ENCODE peak calls at places on chromosomes 1 and 21, in six cellular contexts. L is left lung, V is A549, R is ascending aorta, K is psoas muscle, M is fibroblast of pulmonary artery. Y is an unnamed sample.

GRCh38 chr1:91765880-91766443 is 120.0 kb downstream of the TGFBR3 start:
- DNase-seq in M (no peak), L (no peak), V (no peak), R (no peak), K (no peak), Y (no peak)

GRCh38 chr1:159957824-159958268 is 3.8 kb upstream of the SLAMF9 start:
- DNase-seq in M (no peak), V (no peak), K (no peak), R (no peak), L (no peak), Y (no peak)

GRCh38 chr1:237891979-237892378 is 1.3 kb upstream of the ZP4 start:
- DNase-seq in R (no peak), K (no peak), M (no peak), V (no peak), L (no peak), Y (no peak)

GRCh38 chr21:27528697-27529096 is 561.8 kb upstream of the ADAMTS5 start:
- DNase-seq in V (no peak), L (no peak), R (no peak), K (no peak), M (no peak), Y (no peak)

GRCh38 chr1:241115784-241116183 is 241.2 kb downstream of the RGS7 start:
- DNase-seq in K (no peak), L (no peak), V (no peak), R (no peak), M (no peak), Y (no peak)

GRCh38 chr1:6622396-6623152 is 2.1 kb upstream of the THAP3 start:
- DNase-seq in M (no peak), K (no peak), V (no peak), R (no peak), L (no peak), Y (no peak)

GRCh38 chr1:8660455-8660854 is 157.0 kb downstream of the RERE start:
- DNase-seq in L (no peak), R (no peak), V (no peak), M (peak), K (peak), Y (peak)

GRCh38 chr1:234315091-234315541 is 58.1 kb upstream of the COA6 start:
- DNase-seq in K (no peak), L (no peak), V (no peak), M (peak), R (no peak), Y (peak)

GRCh38 chr1:34188418-34188817 is 11.7 kb downstream of the C1orf94 start:
- DNase-seq in L (no peak), R (no peak), V (no peak), K (no peak), M (no peak), Y (no peak)

GRCh38 chr1:53957231-53957818 is 11.2 kb downstream of the LRRC42 start:
- DNase-seq in K (no peak), R (no peak), M (peak), L (no peak), V (no peak), Y (peak)

GRCh38 chr1:3803905-3804626 is 7.8 kb upstream of the LRRC47 start:
- DNase-seq in K (no peak), L (no peak), M (peak), R (no peak), V (no peak), Y (peak)

GRCh38 chr1:21573971-21574458 is 64.8 kb downstream of the ALPL start:
- DNase-seq in R (no peak), V (peak), M (peak), L (peak), K (peak), Y (peak)

GRCh38 chr1:225146478-225146877 is 217.0 kb downstream of the DNAH14 start:
- DNase-seq in M (no peak), L (peak), V (no peak), R (no peak), K (no peak), Y (no peak)

GRCh38 chr1:218796773-218797172 is 376.9 kb upstream of the LYPLAL1 start:
- DNase-seq in V (no peak), R (no peak), K (no peak), L (no peak), M (no peak), Y (no peak)

GRCh38 chr1:52127181-52128175 is 14.4 kb upstream of the ZFYVE9 start:
- DNase-seq in V (peak), K (no peak), M (peak), R (no peak), L (no peak), Y (peak)

GRCh38 chr1:98732985-98733781 is 71.7 kb downstream of the SNX7 start:
- DNase-seq in K (no peak), M (no peak), R (no peak), V (no peak), L (no peak), Y (no peak)

GRCh38 chr1:224783006-224783651 is 146.3 kb upstream of the DNAH14 start:
- DNase-seq in M (no peak), K (no peak), R (no peak), V (no peak), L (no peak), Y (no peak)

GRCh38 chr1:204130989-204131892 is 20.6 kb downstream of the ETNK2 start:
- DNase-seq in V (peak), K (no peak), M (peak), L (no peak), R (no peak), Y (peak)

GRCh38 chr1:42962641-42963377 is 4.1 kb upstream of the SLC2A1 start:
- DNase-seq in K (no peak), M (no peak), R (peak), L (peak), V (peak), Y (no peak)
- H3K4me3 ChIP-seq in K (no peak), M (no peak), R (peak), L (no peak), V (peak), Y (no peak)

DNA sequence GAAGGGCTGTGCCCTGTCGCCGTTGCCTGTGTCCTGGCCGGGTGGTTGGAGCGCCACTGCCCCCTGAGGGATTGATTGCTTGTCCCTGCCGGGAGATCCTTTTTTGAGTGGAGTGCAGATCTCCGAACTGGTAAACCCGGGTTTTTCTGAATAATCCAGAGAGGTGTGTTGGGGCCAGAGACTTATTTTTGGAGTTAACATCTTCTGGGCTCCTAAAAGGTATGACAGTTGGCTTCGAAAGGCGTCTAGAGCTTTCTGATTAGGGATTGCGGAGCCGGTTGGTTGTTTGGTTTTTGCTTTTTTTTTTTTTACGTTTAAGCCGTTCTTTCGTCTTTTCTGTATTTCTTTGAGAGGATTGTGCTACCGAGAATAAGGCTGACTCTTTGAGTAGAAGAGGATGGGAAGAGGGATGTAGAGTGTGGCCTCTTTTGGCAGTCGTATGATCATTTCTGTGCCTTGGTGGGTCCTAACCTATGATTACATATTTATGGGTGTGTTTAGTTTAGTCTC is 756 bp downstream of the RLF start:
- DNase-seq in L (no peak), M (no peak), K (no peak), R (no peak), V (no peak), Y (no peak)
- TF ChIP-seq CTCF in L (no peak), M (peak), K (no peak), R (no peak), V (no peak), Y (no peak)

GRCh38 chr1:47434051-47434842 is 3.6 kb upstream of the FOXD2 start:
- DNase-seq in R (no peak), M (peak), K (peak), V (no peak), L (peak), Y (peak)
- H3K4me3 ChIP-seq in R (peak), M (peak), K (peak), V (no peak), L (no peak), Y (no peak)

GRCh38 chr1:106972074-106972473 is 84.4 kb upstream of the PRMT6 start:
- DNase-seq in V (no peak), L (no peak), K (no peak), R (no peak), M (no peak), Y (no peak)

GRCh38 chr1:106978477-106979322 is 77.8 kb upstream of the PRMT6 start:
- DNase-seq in K (no peak), R (no peak), M (peak), L (no peak), V (no peak), Y (peak)

GRCh38 chr1:106975944-106976343 is 80.5 kb upstream of the PRMT6 start:
- DNase-seq in R (no peak), M (peak), V (no peak), L (no peak), K (no peak), Y (no peak)
- TF ChIP-seq CTCF in R (no peak), M (no peak), V (no peak), L (no peak), K (no peak), Y (no peak)

Y was measured in cardiac fibroblast.